ENCODE peak calls at places on chromosomes 11 and 22, in four cellular contexts. I is sigmoid colon, P is H1, S is spleen. J is an unnamed sample.

GRCh38 chr11:66745356-66746235 is 16.6 kb upstream of the SPTBN2 start:
- DNase-seq in I (no peak), P (no peak), S (peak), J (peak)

GRCh38 chr11:112637046-112637445 is 324.2 kb upstream of the NCAM1 start:
- DNase-seq in I (no peak), P (no peak), S (no peak), J (no peak)

GRCh38 chr11:90251599-90251998 is 28.8 kb upstream of the CHORDC1 start:
- DNase-seq in I (no peak), P (no peak), S (no peak), J (no peak)

GRCh38 chr11:45828996-45829395 is 18.3 kb upstream of the CRY2 start:
- DNase-seq in I (no peak), P (no peak), S (no peak), J (no peak)

GRCh38 chr22:47035443-47035881 is 273.0 kb downstream of the TBC1D22A start:
- DNase-seq in I (peak), P (no peak), S (peak), J (no peak)

GRCh38 chr22:43862074-43862881 is at the start of gene SULT4A1:
- DNase-seq in I (peak), P (no peak), S (peak), J (no peak)

GRCh38 chr11:34565417-34566208 is 52.0 kb upstream of the ELF5 start:
- DNase-seq in I (no peak), P (peak), S (no peak), J (no peak)

GRCh38 chr11:12693485-12694181 is 19.4 kb downstream of the TEAD1 start:
- DNase-seq in I (peak), P (no peak), S (no peak), J (peak)

GRCh38 chr11:36508743-36509142 is 1.3 kb downstream of the TRAF6 start:
- DNase-seq in I (no peak), P (no peak), S (no peak), J (no peak)

GRCh38 chr11:28343304-28344233 is 235.4 kb downstream of the METTL15 start:
- DNase-seq in I (no peak), P (no peak), S (no peak), J (no peak)

GRCh38 chr11:2843551-2843950 is 42.0 kb downstream of the CDKN1C start:
- DNase-seq in I (no peak), P (no peak), S (no peak), J (no peak)

GRCh38 chr22:36197065-36197440 is 4.6 kb downstream of the APOL4 start:
- DNase-seq in I (peak), P (peak), S (no peak), J (no peak)

GRCh38 chr22:46546466-46547178 is 9.2 kb upstream of the CELSR1 start:
- DNase-seq in I (no peak), P (no peak), S (peak), J (no peak)

GRCh38 chr11:70751142-70751734 is 352.9 kb downstream of the CTTN start:
- DNase-seq in I (no peak), P (no peak), S (no peak), J (no peak)

GRCh38 chr22:33443688-33444087 is 385.5 kb upstream of the SYN3 start:
- DNase-seq in I (no peak), P (no peak), S (no peak), J (no peak)

GRCh38 chr11:72624496-72625201 is 49.6 kb downstream of the PDE2A start:
- DNase-seq in I (peak), P (no peak), S (peak), J (no peak)

GRCh38 chr11:1837171-1838076 is 1.4 kb upstream of the TNNI2 start:
- DNase-seq in I (peak), P (peak), S (peak), J (no peak)

GRCh38 chr22:19962246-19962908 is 20.8 kb upstream of the TXNRD2 start:
- DNase-seq in I (peak), P (peak), S (peak), J (peak)

GRCh38 chr11:133897331-133897650 is 52.0 kb upstream of the SPATA19 start:
- DNase-seq in I (peak), P (no peak), S (no peak), J (no peak)

GRCh38 chr11:88454881-88455280 is 117.3 kb upstream of the CTSC start:
- DNase-seq in I (no peak), P (no peak), S (no peak), J (no peak)

GRCh38 chr11:103927535-103927934 is 108.9 kb upstream of the DDI1 start:
- DNase-seq in I (no peak), P (no peak), S (no peak), J (no peak)

GRCh38 chr11:121649798-121650197 is 197.0 kb upstream of the SORL1-AS1 start:
- DNase-seq in I (no peak), P (no peak), S (no peak), J (peak)

GRCh38 chr22:28222571-28222970 is 303.5 kb upstream of the PITPNB start:
- DNase-seq in I (no peak), P (no peak), S (no peak), J (no peak)

GRCh38 chr11:7348432-7349298 is 97.0 kb downstream of the SYT9 start:
- DNase-seq in I (no peak), P (no peak), S (no peak), J (peak)

GRCh38 chr11:96464695-96465307 is 75.0 kb downstream of the JRKL start:
- DNase-seq in I (no peak), P (no peak), S (no peak), J (no peak)

GRCh38 chr11:61743486-61744095 is 8.8 kb upstream of the MYRF start:
- DNase-seq in I (no peak), P (no peak), S (no peak), J (no peak)

GRCh38 chr11:61742391-61742790 is 10.0 kb upstream of the MYRF start:
- DNase-seq in I (no peak), P (no peak), S (no peak), J (no peak)

GRCh38 chr11:61744609-61745156 is 7.8 kb upstream of the MYRF start:
- DNase-seq in I (no peak), P (no peak), S (no peak), J (no peak)

GRCh38 chr11:61745796-61746653 is 6.4 kb upstream of the MYRF start:
- DNase-seq in I (no peak), P (no peak), S (no peak), J (no peak)

GRCh38 chr11:61744181-61744580 is 8.3 kb upstream of the MYRF start:
- DNase-seq in I (no peak), P (no peak), S (no peak), J (no peak)
- H3K4me3 ChIP-seq in I (no peak), P (no peak), S (no peak), J (no peak)

GRCh38 chr11:47716692-47717091 is 1.5 kb upstream of the AGBL2 start:
- DNase-seq in I (no peak), P (no peak), S (no peak), J (no peak)

GRCh38 chr11:47711816-47712215 is 3.4 kb downstream of the AGBL2 start:
- DNase-seq in I (no peak), P (no peak), S (no peak), J (no peak)

GRCh38 chr11:47714554-47715081 is 551 bp downstream of the AGBL2 start:
- DNase-seq in I (peak), P (no peak), S (peak), J (no peak)

GRCh38 chr11:47711225-47711624 is 3.9 kb downstream of the AGBL2 start:
- DNase-seq in I (no peak), P (no peak), S (no peak), J (no peak)

GRCh38 chr11:47715082-47715669 is at the start of gene AGBL2:
- DNase-seq in I (peak), P (peak), S (peak), J (peak)
- TF ChIP-seq POLR2AphosphoS5 in I (peak), P (peak), S (peak), J (peak)

GRCh38 chr11:92826597-92826996 is 142.9 kb upstream of the MTNR1B start:
- DNase-seq in I (no peak), P (no peak), S (no peak), J (no peak)
- TF ChIP-seq CTCF in I (no peak), P (no peak), S (no peak), J (no peak)

DNA sequence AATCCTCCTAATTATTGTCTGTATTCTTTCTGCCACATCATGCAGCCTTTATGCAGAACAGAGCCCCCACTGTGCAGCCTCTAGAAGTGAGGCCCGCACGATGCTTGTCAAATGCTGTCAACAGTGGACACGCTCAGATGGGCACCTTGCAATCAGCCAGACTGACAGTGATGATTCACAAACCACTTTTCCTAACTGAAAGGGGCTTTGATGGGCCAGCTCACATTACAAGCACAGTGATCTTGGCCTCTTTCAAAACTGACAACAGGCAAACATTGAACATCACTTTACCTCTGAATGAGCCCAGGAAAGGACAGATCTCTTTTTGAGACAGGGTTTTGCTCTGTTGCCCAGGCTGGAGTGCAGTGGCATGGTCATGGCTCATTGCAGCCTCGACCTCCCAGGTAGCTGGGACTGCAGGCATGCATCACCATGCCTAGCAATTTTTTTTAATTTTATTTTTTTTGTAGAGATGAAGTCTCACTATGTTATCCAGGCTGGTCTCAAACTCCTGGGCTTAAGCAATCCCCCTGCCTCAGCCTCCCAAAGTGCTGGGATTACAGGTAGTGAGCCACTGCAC is 18.0 kb upstream of the E2F8 start:
- DNase-seq in I (no peak), P (no peak), S (no peak), J (no peak)
- H3K4me3 ChIP-seq in I (no peak), P (no peak), S (no peak), J (no peak)

DNA sequence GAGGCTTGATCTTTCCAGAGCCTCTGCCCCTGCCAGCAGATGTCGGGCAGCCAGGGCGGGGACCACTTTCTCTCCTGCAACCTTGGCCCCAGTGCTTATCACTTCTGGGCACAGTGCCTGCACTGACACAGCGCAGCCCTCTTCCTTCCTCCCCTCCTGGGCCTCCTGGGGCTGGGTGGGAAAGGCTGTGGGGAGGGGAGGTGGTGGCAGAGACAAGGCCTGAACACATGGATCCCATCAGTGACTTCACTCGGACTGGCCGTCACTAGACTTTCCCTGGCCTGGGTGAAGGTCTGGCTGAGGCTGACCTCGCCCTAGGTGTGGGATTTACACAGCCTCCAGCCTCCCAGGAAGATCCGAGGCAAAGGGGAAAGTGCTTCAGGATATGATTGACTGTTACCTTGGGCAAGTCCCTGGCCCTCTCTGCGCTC is 68.1 kb downstream of the LRRC32 start:
- DNase-seq in I (no peak), P (no peak), S (peak), J (no peak)
- TF ChIP-seq POLR2AphosphoS5 in I (no peak), P (no peak), S (peak), J (no peak)

GRCh38 chr22:37823134-37823985 is at the start of gene GALR3:
- DNase-seq in I (no peak), P (no peak), S (no peak), J (no peak)
- TF ChIP-seq CTCF in I (no peak), P (no peak), S (no peak), J (no peak)

DNA sequence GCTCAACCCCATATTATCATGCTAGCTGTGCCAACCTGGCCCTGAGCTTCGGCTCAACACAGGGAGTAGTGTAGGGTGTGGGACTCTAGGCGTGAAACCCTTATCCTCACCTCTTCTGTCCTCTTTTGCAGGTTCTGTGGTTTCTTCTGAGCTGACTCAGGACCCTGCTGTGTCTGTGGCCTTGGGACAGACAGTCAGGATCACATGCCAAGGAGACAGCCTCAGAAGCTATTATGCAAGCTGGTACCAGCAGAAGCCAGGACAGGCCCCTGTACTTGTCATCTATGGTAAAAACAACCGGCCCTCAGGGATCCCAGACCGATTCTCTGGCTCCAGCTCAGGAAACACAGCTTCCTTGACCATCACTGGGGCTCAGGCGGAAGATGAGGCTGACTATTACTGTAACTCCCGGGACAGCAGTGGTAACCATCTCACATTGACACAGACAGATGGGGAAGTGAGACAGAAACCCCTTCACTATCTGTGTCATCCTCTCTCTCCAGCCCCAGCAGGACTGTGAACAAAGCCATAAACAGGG is 76.4 kb downstream of the GGTLC2 start:
- DNase-seq in I (no peak), P (no peak), S (no peak), J (no peak)
- H3K4me3 ChIP-seq in I (no peak), P (no peak), S (peak), J (no peak)

J was measured in prostate gland.